ENCODE peak calls at places on chromosomes 5 and 9, in four cellular contexts. M is kidney epithelial cell; W is stimulated activated CD4-positive, alpha-beta T cell treated with anti-CD3 and anti-CD28 coated beads, Interleukin-1b, Interleukin-23, amount 100 ng/mL, for 1 hour; P is HL-60. H is an unnamed sample.

GRCh38 chr5:106827061-106827460 is 843.7 kb downstream of the EFNA5 start:
- DNase-seq in P (no peak), W (no peak), M (no peak), H (no peak)

GRCh38 chr9:127534250-127534649 is 77.8 kb upstream of the STXBP1 start:
- DNase-seq in W (no peak), P (no peak), M (no peak), H (no peak)

GRCh38 chr9:112552229-112553050 is 65.8 kb downstream of the KIAA1958 start:
- DNase-seq in P (no peak), M (no peak), W (no peak), H (no peak)

GRCh38 chr9:3490957-3491356 is 34.8 kb downstream of the RFX3 start:
- DNase-seq in M (no peak), P (no peak), W (no peak), H (no peak)

GRCh38 chr9:129838707-129839259 is 3.5 kb downstream of the USP20 start:
- DNase-seq in M (no peak), P (peak; percentile 35), W (no peak), H (peak; percentile 74)

GRCh38 chr5:43007911-43008368 is 32.2 kb downstream of the ANXA2R start:
- DNase-seq in M (no peak), P (peak; percentile 90), W (peak; percentile 54), H (peak; percentile 86)

GRCh38 chr9:114078781-114079156 is 669 bp upstream of the AMBP start:
- DNase-seq in M (no peak), P (no peak), W (no peak), H (no peak)

GRCh38 chr5:59351076-59351794 is 542.3 kb downstream of the PDE4D start:
- DNase-seq in P (no peak), M (no peak), W (no peak), H (peak; percentile 41)

GRCh38 chr5:118598311-118598710 is 390.0 kb downstream of the DTWD2 start:
- DNase-seq in P (no peak), M (no peak), W (no peak), H (no peak)

GRCh38 chr9:127267793-127268507 is 3.4 kb downstream of the GARNL3 start:
- DNase-seq in P (no peak), W (no peak), M (no peak), H (no peak)

GRCh38 chr5:108148715-108149139 is 233.2 kb downstream of the FBXL17 start:
- DNase-seq in M (no peak), P (no peak), W (no peak), H (peak; percentile 20)

GRCh38 chr9:112866662-112867274 is 23.9 kb downstream of the SLC46A2 start:
- DNase-seq in M (no peak), W (no peak), P (no peak), H (no peak)

GRCh38 chr9:114272739-114273431 is 50.0 kb upstream of the ORM1 start:
- DNase-seq in P (no peak), W (no peak), M (no peak), H (no peak)

GRCh38 chr5:55880453-55880852 is 29.3 kb downstream of the IL31RA start:
- DNase-seq in M (no peak), W (no peak), P (no peak), H (no peak)

GRCh38 chr5:66881475-66882161 is 285.4 kb downstream of the MAST4 start:
- DNase-seq in M (no peak), P (no peak), W (no peak), H (no peak)